ENCODE peak calls at places on chromosomes 6 and 20, in nine cellular contexts. One of them, this sample, is unnamed.

GRCh38 chr6:113697642-113698410 is 159.3 kb upstream of the MARCKS start:
- DNase-seq in EL: peak
- DNase-seq in heart right ventricle: no peak
- DNase-seq in T47D: peak
- DNase-seq in nucleus accumbens: no peak
- DNase-seq in activated T-helper 1 cell treated with anti-CD3 and anti-CD28 coated beads, Interleukin-12 subunit alpha, Interleukin-12 subunit beta, Interleukin-2, Interleukin-4 antibody, amounts not matched to agents 30 ng/mL and 10 ng/mL and 1 ng/mL, durations not matched to agents 14 hours and 24 hours and 36 hours: no peak
- DNase-seq in endothelial cell: no peak
- DNase-seq in HTR-8/SVneo: peak
- DNase-seq in naive thymus-derived CD4-positive, alpha-beta T cell: no peak
- DNase-seq in this sample: no peak

GRCh38 chr6:142726616-142727015 is 218.4 kb downstream of the HIVEP2 start:
- DNase-seq in EL: peak
- DNase-seq in heart right ventricle: no peak
- DNase-seq in T47D: no peak
- DNase-seq in nucleus accumbens: no peak
- DNase-seq in activated T-helper 1 cell treated with anti-CD3 and anti-CD28 coated beads, Interleukin-12 subunit alpha, Interleukin-12 subunit beta, Interleukin-2, Interleukin-4 antibody, amounts not matched to agents 30 ng/mL and 10 ng/mL and 1 ng/mL, durations not matched to agents 14 hours and 24 hours and 36 hours: no peak
- DNase-seq in endothelial cell: no peak
- DNase-seq in HTR-8/SVneo: no peak
- DNase-seq in naive thymus-derived CD4-positive, alpha-beta T cell: no peak
- DNase-seq in this sample: no peak

GRCh38 chr6:67606905-67607828 is 1027.9 kb upstream of the ADGRB3 start:
- DNase-seq in EL: no peak
- DNase-seq in heart right ventricle: no peak
- DNase-seq in T47D: no peak
- DNase-seq in nucleus accumbens: no peak
- DNase-seq in activated T-helper 1 cell treated with anti-CD3 and anti-CD28 coated beads, Interleukin-12 subunit alpha, Interleukin-12 subunit beta, Interleukin-2, Interleukin-4 antibody, amounts not matched to agents 30 ng/mL and 10 ng/mL and 1 ng/mL, durations not matched to agents 14 hours and 24 hours and 36 hours: no peak
- DNase-seq in endothelial cell: no peak
- DNase-seq in HTR-8/SVneo: no peak
- DNase-seq in naive thymus-derived CD4-positive, alpha-beta T cell: no peak
- DNase-seq in this sample: no peak

GRCh38 chr20:10653593-10654288 is 20.1 kb downstream of the JAG1 start:
- DNase-seq in EL: peak
- DNase-seq in heart right ventricle: no peak
- DNase-seq in T47D: no peak
- DNase-seq in nucleus accumbens: peak
- DNase-seq in activated T-helper 1 cell treated with anti-CD3 and anti-CD28 coated beads, Interleukin-12 subunit alpha, Interleukin-12 subunit beta, Interleukin-2, Interleukin-4 antibody, amounts not matched to agents 30 ng/mL and 10 ng/mL and 1 ng/mL, durations not matched to agents 14 hours and 24 hours and 36 hours: no peak
- DNase-seq in endothelial cell: no peak
- DNase-seq in HTR-8/SVneo: no peak
- DNase-seq in naive thymus-derived CD4-positive, alpha-beta T cell: no peak
- DNase-seq in this sample: no peak

GRCh38 chr20:24948939-24949679 is at the start of gene CST7:
- DNase-seq in EL: no peak
- DNase-seq in heart right ventricle: peak
- DNase-seq in T47D: no peak
- DNase-seq in nucleus accumbens: no peak
- DNase-seq in activated T-helper 1 cell treated with anti-CD3 and anti-CD28 coated beads, Interleukin-12 subunit alpha, Interleukin-12 subunit beta, Interleukin-2, Interleukin-4 antibody, amounts not matched to agents 30 ng/mL and 10 ng/mL and 1 ng/mL, durations not matched to agents 14 hours and 24 hours and 36 hours: peak
- DNase-seq in endothelial cell: no peak
- DNase-seq in HTR-8/SVneo: peak
- DNase-seq in naive thymus-derived CD4-positive, alpha-beta T cell: peak
- DNase-seq in this sample: peak

GRCh38 chr6:75863784-75864183 is 114.7 kb downstream of the MYO6 start:
- DNase-seq in EL: no peak
- DNase-seq in heart right ventricle: no peak
- DNase-seq in T47D: no peak
- DNase-seq in nucleus accumbens: no peak
- DNase-seq in activated T-helper 1 cell treated with anti-CD3 and anti-CD28 coated beads, Interleukin-12 subunit alpha, Interleukin-12 subunit beta, Interleukin-2, Interleukin-4 antibody, amounts not matched to agents 30 ng/mL and 10 ng/mL and 1 ng/mL, durations not matched to agents 14 hours and 24 hours and 36 hours: no peak
- DNase-seq in endothelial cell: no peak
- DNase-seq in HTR-8/SVneo: no peak
- DNase-seq in naive thymus-derived CD4-positive, alpha-beta T cell: no peak
- DNase-seq in this sample: no peak

GRCh38 chr6:2839195-2839981 is 2.3 kb downstream of the SERPINB1 start:
- DNase-seq in EL: peak
- DNase-seq in heart right ventricle: no peak
- DNase-seq in T47D: no peak
- DNase-seq in nucleus accumbens: no peak
- DNase-seq in activated T-helper 1 cell treated with anti-CD3 and anti-CD28 coated beads, Interleukin-12 subunit alpha, Interleukin-12 subunit beta, Interleukin-2, Interleukin-4 antibody, amounts not matched to agents 30 ng/mL and 10 ng/mL and 1 ng/mL, durations not matched to agents 14 hours and 24 hours and 36 hours: no peak
- DNase-seq in endothelial cell: no peak
- DNase-seq in HTR-8/SVneo: peak
- DNase-seq in naive thymus-derived CD4-positive, alpha-beta T cell: no peak
- DNase-seq in this sample: no peak

GRCh38 chr6:11204987-11205386 is 27.5 kb downstream of the NEDD9 start:
- DNase-seq in EL: no peak
- DNase-seq in heart right ventricle: no peak
- DNase-seq in T47D: no peak
- DNase-seq in nucleus accumbens: no peak
- DNase-seq in activated T-helper 1 cell treated with anti-CD3 and anti-CD28 coated beads, Interleukin-12 subunit alpha, Interleukin-12 subunit beta, Interleukin-2, Interleukin-4 antibody, amounts not matched to agents 30 ng/mL and 10 ng/mL and 1 ng/mL, durations not matched to agents 14 hours and 24 hours and 36 hours: no peak
- DNase-seq in endothelial cell: no peak
- DNase-seq in HTR-8/SVneo: no peak
- DNase-seq in naive thymus-derived CD4-positive, alpha-beta T cell: no peak
- DNase-seq in this sample: no peak

GRCh38 chr6:13375360-13375878 is 47.1 kb upstream of the TBC1D7 start:
- DNase-seq in EL: no peak
- DNase-seq in heart right ventricle: no peak
- DNase-seq in T47D: no peak
- DNase-seq in nucleus accumbens: no peak
- DNase-seq in activated T-helper 1 cell treated with anti-CD3 and anti-CD28 coated beads, Interleukin-12 subunit alpha, Interleukin-12 subunit beta, Interleukin-2, Interleukin-4 antibody, amounts not matched to agents 30 ng/mL and 10 ng/mL and 1 ng/mL, durations not matched to agents 14 hours and 24 hours and 36 hours: no peak
- DNase-seq in endothelial cell: no peak
- DNase-seq in HTR-8/SVneo: no peak
- DNase-seq in naive thymus-derived CD4-positive, alpha-beta T cell: no peak
- DNase-seq in this sample: peak

GRCh38 chr6:46921059-46921458 is 679 bp downstream of the ADGRF5 start:
- DNase-seq in EL: no peak
- DNase-seq in heart right ventricle: no peak
- DNase-seq in T47D: no peak
- DNase-seq in nucleus accumbens: no peak
- DNase-seq in activated T-helper 1 cell treated with anti-CD3 and anti-CD28 coated beads, Interleukin-12 subunit alpha, Interleukin-12 subunit beta, Interleukin-2, Interleukin-4 antibody, amounts not matched to agents 30 ng/mL and 10 ng/mL and 1 ng/mL, durations not matched to agents 14 hours and 24 hours and 36 hours: no peak
- DNase-seq in endothelial cell: no peak
- DNase-seq in HTR-8/SVneo: no peak
- DNase-seq in naive thymus-derived CD4-positive, alpha-beta T cell: no peak
- DNase-seq in this sample: no peak

GRCh38 chr20:7691647-7692046 is 248.6 kb downstream of the HAO1 start:
- DNase-seq in EL: no peak
- DNase-seq in heart right ventricle: no peak
- DNase-seq in T47D: peak
- DNase-seq in nucleus accumbens: no peak
- DNase-seq in activated T-helper 1 cell treated with anti-CD3 and anti-CD28 coated beads, Interleukin-12 subunit alpha, Interleukin-12 subunit beta, Interleukin-2, Interleukin-4 antibody, amounts not matched to agents 30 ng/mL and 10 ng/mL and 1 ng/mL, durations not matched to agents 14 hours and 24 hours and 36 hours: no peak
- DNase-seq in endothelial cell: no peak
- DNase-seq in HTR-8/SVneo: no peak
- DNase-seq in naive thymus-derived CD4-positive, alpha-beta T cell: no peak
- DNase-seq in this sample: no peak

GRCh38 chr6:120990866-120991265 is 343.4 kb downstream of the TBC1D32 start:
- DNase-seq in EL: no peak
- DNase-seq in heart right ventricle: no peak
- DNase-seq in T47D: no peak
- DNase-seq in nucleus accumbens: no peak
- DNase-seq in activated T-helper 1 cell treated with anti-CD3 and anti-CD28 coated beads, Interleukin-12 subunit alpha, Interleukin-12 subunit beta, Interleukin-2, Interleukin-4 antibody, amounts not matched to agents 30 ng/mL and 10 ng/mL and 1 ng/mL, durations not matched to agents 14 hours and 24 hours and 36 hours: no peak
- DNase-seq in endothelial cell: no peak
- DNase-seq in HTR-8/SVneo: no peak
- DNase-seq in naive thymus-derived CD4-positive, alpha-beta T cell: no peak
- DNase-seq in this sample: no peak

GRCh38 chr6:27829453-27830211 is 82.6 kb downstream of the OR2B2 start:
- DNase-seq in EL: peak
- DNase-seq in heart right ventricle: no peak
- DNase-seq in T47D: no peak
- DNase-seq in nucleus accumbens: no peak
- DNase-seq in activated T-helper 1 cell treated with anti-CD3 and anti-CD28 coated beads, Interleukin-12 subunit alpha, Interleukin-12 subunit beta, Interleukin-2, Interleukin-4 antibody, amounts not matched to agents 30 ng/mL and 10 ng/mL and 1 ng/mL, durations not matched to agents 14 hours and 24 hours and 36 hours: no peak
- DNase-seq in endothelial cell: no peak
- DNase-seq in HTR-8/SVneo: no peak
- DNase-seq in naive thymus-derived CD4-positive, alpha-beta T cell: no peak
- DNase-seq in this sample: no peak

GRCh38 chr6:75230484-75231325 is 12.9 kb downstream of the COX7A2 start:
- DNase-seq in EL: peak
- DNase-seq in heart right ventricle: no peak
- DNase-seq in T47D: peak
- DNase-seq in nucleus accumbens: peak
- DNase-seq in activated T-helper 1 cell treated with anti-CD3 and anti-CD28 coated beads, Interleukin-12 subunit alpha, Interleukin-12 subunit beta, Interleukin-2, Interleukin-4 antibody, amounts not matched to agents 30 ng/mL and 10 ng/mL and 1 ng/mL, durations not matched to agents 14 hours and 24 hours and 36 hours: no peak
- DNase-seq in endothelial cell: peak
- DNase-seq in HTR-8/SVneo: peak
- DNase-seq in naive thymus-derived CD4-positive, alpha-beta T cell: no peak
- DNase-seq in this sample: no peak

GRCh38 chr20:10823585-10823984 is 149.8 kb upstream of the JAG1 start:
- DNase-seq in EL: no peak
- DNase-seq in heart right ventricle: no peak
- DNase-seq in T47D: no peak
- DNase-seq in nucleus accumbens: no peak
- DNase-seq in activated T-helper 1 cell treated with anti-CD3 and anti-CD28 coated beads, Interleukin-12 subunit alpha, Interleukin-12 subunit beta, Interleukin-2, Interleukin-4 antibody, amounts not matched to agents 30 ng/mL and 10 ng/mL and 1 ng/mL, durations not matched to agents 14 hours and 24 hours and 36 hours: no peak
- DNase-seq in endothelial cell: no peak
- DNase-seq in HTR-8/SVneo: no peak
- DNase-seq in naive thymus-derived CD4-positive, alpha-beta T cell: no peak
- DNase-seq in this sample: no peak

GRCh38 chr20:10761786-10762185 is 88.0 kb upstream of the JAG1 start:
- DNase-seq in EL: peak
- DNase-seq in heart right ventricle: no peak
- DNase-seq in T47D: no peak
- DNase-seq in nucleus accumbens: no peak
- DNase-seq in activated T-helper 1 cell treated with anti-CD3 and anti-CD28 coated beads, Interleukin-12 subunit alpha, Interleukin-12 subunit beta, Interleukin-2, Interleukin-4 antibody, amounts not matched to agents 30 ng/mL and 10 ng/mL and 1 ng/mL, durations not matched to agents 14 hours and 24 hours and 36 hours: no peak
- DNase-seq in endothelial cell: no peak
- DNase-seq in HTR-8/SVneo: no peak
- DNase-seq in naive thymus-derived CD4-positive, alpha-beta T cell: no peak
- DNase-seq in this sample: no peak

GRCh38 chr6:29792123-29793035 is 35.2 kb upstream of the HLA-G start:
- DNase-seq in EL: peak
- DNase-seq in heart right ventricle: peak
- DNase-seq in T47D: no peak
- DNase-seq in nucleus accumbens: no peak
- DNase-seq in activated T-helper 1 cell treated with anti-CD3 and anti-CD28 coated beads, Interleukin-12 subunit alpha, Interleukin-12 subunit beta, Interleukin-2, Interleukin-4 antibody, amounts not matched to agents 30 ng/mL and 10 ng/mL and 1 ng/mL, durations not matched to agents 14 hours and 24 hours and 36 hours: peak
- DNase-seq in endothelial cell: peak
- DNase-seq in HTR-8/SVneo: no peak
- DNase-seq in naive thymus-derived CD4-positive, alpha-beta T cell: peak
- DNase-seq in this sample: peak

GRCh38 chr6:43884660-43885022 is 114.6 kb downstream of the VEGFA start:
- DNase-seq in EL: no peak
- DNase-seq in heart right ventricle: no peak
- DNase-seq in T47D: no peak
- DNase-seq in nucleus accumbens: no peak
- DNase-seq in activated T-helper 1 cell treated with anti-CD3 and anti-CD28 coated beads, Interleukin-12 subunit alpha, Interleukin-12 subunit beta, Interleukin-2, Interleukin-4 antibody, amounts not matched to agents 30 ng/mL and 10 ng/mL and 1 ng/mL, durations not matched to agents 14 hours and 24 hours and 36 hours: no peak
- DNase-seq in endothelial cell: no peak
- DNase-seq in HTR-8/SVneo: no peak
- DNase-seq in naive thymus-derived CD4-positive, alpha-beta T cell: no peak
- DNase-seq in this sample: no peak